ENCODE peak calls at places on chromosome 17, in eight cellular contexts. G, Q, S, N, A, C, P and F are unnamed samples.

GRCh38 chr17:60231691-60232090 is 81.9 kb downstream of the CA4 start:
- DNase-seq in G (no peak), Q (no peak), S (no peak), N (peak; percentile 68), A (peak; percentile 58), C (peak; percentile 28), P (no peak), F (no peak)

GRCh38 chr17:79214459-79214858 is 139.8 kb downstream of the ENGASE start:
- DNase-seq in G (no peak), Q (no peak), S (no peak), N (no peak), A (no peak), C (no peak), P (no peak), F (no peak)

GRCh38 chr17:4903051-4903818 is at the start of gene CHRNE:
- DNase-seq in G (peak; percentile 81), Q (peak; percentile 96), S (peak; percentile 93), N (peak; percentile 87), A (peak; percentile 79), C (peak; percentile 52), P (peak; percentile 69), F (no peak)

GRCh38 chr17:22511431-22511830 is 819.1 kb downstream of the KCNJ18 start:
- DNase-seq in G (no peak), Q (no peak), S (no peak), N (no peak), A (no peak), C (no peak), P (no peak), F (no peak)

GRCh38 chr17:79851461-79851817 is 12.2 kb upstream of the CBX4 start:
- DNase-seq in G (peak; percentile 71), Q (no peak), S (no peak), N (no peak), A (no peak), C (no peak), P (no peak), F (no peak)

GRCh38 chr17:76682306-76682705 is 28.5 kb downstream of the MXRA7 start:
- DNase-seq in G (no peak), Q (no peak), S (no peak), N (no peak), A (no peak), C (peak; percentile 88), P (no peak), F (no peak)

GRCh38 chr17:52383493-52384100 is 225.1 kb upstream of the CA10 start:
- DNase-seq in G (no peak), Q (peak; percentile 91), S (peak; percentile 84), N (peak; percentile 87), A (peak; percentile 0), C (no peak), P (no peak), F (no peak)

GRCh38 chr17:68491381-68491849 is 20.8 kb upstream of the PRKAR1A start:
- DNase-seq in G (peak; percentile 71), Q (no peak), S (peak; percentile 68), N (no peak), A (no peak), C (no peak), P (no peak), F (peak; percentile 71)

GRCh38 chr17:16872836-16873653 is 98.9 kb downstream of the TNFRSF13B start:
- DNase-seq in G (no peak), Q (peak; percentile 79), S (peak; percentile 37), N (peak; percentile 71), A (no peak), C (no peak), P (no peak), F (no peak)

GRCh38 chr17:49991409-49991808 is 3.6 kb downstream of the DLX3 start:
- DNase-seq in G (no peak), Q (no peak), S (no peak), N (no peak), A (no peak), C (no peak), P (no peak), F (no peak)

GRCh38 chr17:29237476-29238132 is 9.1 kb upstream of the CRYBA1 start:
- DNase-seq in G (no peak), Q (no peak), S (no peak), N (no peak), A (peak; percentile 80), C (peak; percentile 71), P (no peak), F (no peak)

GRCh38 chr17:15341385-15341849 is at the start of gene TEKT3:
- DNase-seq in G (peak; percentile 85), Q (peak; percentile 97), S (peak; percentile 91), N (peak; percentile 96), A (peak; percentile 55), C (peak; percentile 55), P (no peak), F (peak; percentile 87)

GRCh38 chr17:27550291-27550930 is 80.6 kb upstream of the LGALS9 start:
- DNase-seq in G (no peak), Q (no peak), S (no peak), N (no peak), A (no peak), C (no peak), P (no peak), F (no peak)

GRCh38 chr17:57486416-57486815 is 230.1 kb downstream of the MSI2 start:
- DNase-seq in G (no peak), Q (no peak), S (no peak), N (no peak), A (no peak), C (no peak), P (no peak), F (no peak)

GRCh38 chr17:63483655-63484575 is 7.1 kb downstream of the ACE start:
- DNase-seq in G (no peak), Q (no peak), S (no peak), N (no peak), A (no peak), C (no peak), P (no peak), F (no peak)

GRCh38 chr17:17790673-17791464 is 45.9 kb downstream of the SREBF1 start:
- DNase-seq in G (no peak), Q (no peak), S (no peak), N (no peak), A (no peak), C (no peak), P (no peak), F (no peak)

GRCh38 chr17:65463242-65463641 is 98.2 kb downstream of the AXIN2 start:
- DNase-seq in G (peak; percentile 77), Q (no peak), S (peak; percentile 84), N (no peak), A (peak; percentile 7), C (peak; percentile 34), P (no peak), F (peak; percentile 81)

GRCh38 chr17:27610304-27610676 is 20.7 kb upstream of the LGALS9 start:
- DNase-seq in G (no peak), Q (no peak), S (no peak), N (no peak), A (no peak), C (no peak), P (no peak), F (no peak)

GRCh38 chr17:29615048-29615385 is 7.7 kb downstream of the CORO6 start:
- DNase-seq in G (peak; percentile 64), Q (peak; percentile 32), S (no peak), N (peak; percentile 37), A (no peak), C (no peak), P (peak; percentile 60), F (no peak)

GRCh38 chr17:41870627-41871026 is 5.4 kb upstream of the KLHL11 start:
- DNase-seq in G (no peak), Q (no peak), S (no peak), N (no peak), A (no peak), C (no peak), P (no peak), F (no peak)

GRCh38 chr17:29179232-29180036 is 764 bp downstream of the MYO18A start:
- DNase-seq in G (peak; percentile 78), Q (peak; percentile 94), S (peak; percentile 56), N (peak; percentile 89), A (no peak), C (no peak), P (no peak), F (no peak)

GRCh38 chr17:9291912-9292562 is 270.7 kb downstream of the NTN1 start:
- DNase-seq in G (no peak), Q (peak; percentile 60), S (peak; percentile 34), N (peak; percentile 44), A (peak; percentile 25), C (no peak), P (peak; percentile 16), F (peak; percentile 82)

GRCh38 chr17:36943250-36944220 is 5.2 kb upstream of the AATF start:
- DNase-seq in G (no peak), Q (peak; percentile 76), S (no peak), N (peak; percentile 66), A (no peak), C (no peak), P (no peak), F (no peak)
- H3K27me3 ChIP-seq in G (peaks cover 94% of the 10 kb centered on the region), Q (peaks cover 100% of the 10 kb centered on the region), S (peaks cover 9% of the 10 kb centered on the region), N (peaks cover 100% of the 10 kb centered on the region), A (peaks cover 89% of the 10 kb centered on the region), C (peaks cover 95% of the 10 kb centered on the region), P (peaks cover 87% of the 10 kb centered on the region), F (peaks cover 91% of the 10 kb centered on the region)

DNA sequence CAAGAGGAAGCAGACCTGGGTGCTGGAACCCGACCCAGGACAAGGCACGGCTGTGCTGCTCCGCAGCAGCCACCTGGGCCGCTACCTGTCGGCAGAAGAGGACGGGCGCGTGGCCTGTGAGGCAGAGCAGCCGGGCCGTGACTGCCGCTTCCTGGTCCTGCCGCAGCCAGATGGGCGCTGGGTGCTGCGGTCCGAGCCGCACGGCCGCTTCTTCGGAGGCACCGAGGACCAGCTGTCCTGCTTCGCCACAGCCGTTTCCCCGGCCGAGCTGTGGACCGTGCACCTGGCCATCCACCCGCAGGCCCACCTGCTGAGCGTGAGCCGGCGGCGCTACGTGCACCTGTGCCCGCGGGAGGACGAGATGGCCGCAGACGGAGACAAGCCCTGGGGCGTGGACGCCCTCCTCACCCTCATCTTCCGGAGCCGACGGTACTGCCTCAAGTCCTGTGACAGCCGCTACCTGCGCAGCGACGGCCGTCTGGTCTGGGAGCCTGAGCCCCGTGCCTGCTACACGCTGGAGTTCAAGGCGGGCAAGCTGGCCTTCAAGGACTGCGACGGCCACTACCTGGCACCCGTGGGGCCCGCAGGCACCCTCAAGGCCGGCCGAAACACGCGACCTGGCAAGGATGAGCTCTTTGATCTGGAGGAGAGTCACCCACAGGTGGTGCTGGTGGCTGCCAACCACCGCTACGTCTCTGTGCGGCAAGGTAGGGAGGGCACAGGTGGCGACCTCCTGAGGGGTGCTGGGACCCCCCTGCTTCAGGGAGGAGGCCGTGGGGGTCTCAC is 667 bp downstream of the FSCN2 start:
- DNase-seq in G (no peak), Q (no peak), S (no peak), N (no peak), A (no peak), C (no peak), P (no peak), F (no peak)
- H3K27me3 ChIP-seq in G (peaks cover 5% of the 10 kb centered on the region), Q (peaks cover 9% of the 10 kb centered on the region), S (no peaks in the 10 kb centered on the region), N (peaks cover 11% of the 10 kb centered on the region), A (peaks cover 9% of the 10 kb centered on the region), C (peaks cover 7% of the 10 kb centered on the region), P (peaks cover 27% of the 10 kb centered on the region), F (no peaks in the 10 kb centered on the region)

DNA sequence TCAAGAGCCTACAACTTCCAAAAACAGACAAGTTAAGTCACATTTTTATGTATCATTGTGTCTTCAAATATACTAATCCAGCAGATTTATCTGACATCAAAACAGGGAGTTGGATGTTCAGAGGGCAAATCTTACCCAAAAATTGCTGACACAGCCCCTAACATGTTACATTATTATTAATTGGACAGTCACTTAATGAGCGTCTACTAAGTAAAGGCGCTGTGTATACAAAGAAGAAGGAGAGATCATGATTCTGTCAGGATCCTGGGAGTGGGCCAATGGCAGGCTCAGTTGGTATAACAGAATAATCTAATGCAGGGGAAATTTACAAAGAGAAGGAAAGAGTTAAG is 18.4 kb upstream of the CD300E start:
- DNase-seq in G (no peak), Q (no peak), S (no peak), N (no peak), A (no peak), C (no peak), P (no peak), F (no peak)
- H3K27me3 ChIP-seq in G (no peaks in the 10 kb centered on the region), Q (no peaks in the 10 kb centered on the region), S (no peaks in the 10 kb centered on the region), N (peaks cover 6% of the 10 kb centered on the region), A (no peaks in the 10 kb centered on the region), C (peaks cover 3% of the 10 kb centered on the region), P (peaks cover 19% of the 10 kb centered on the region), F (peaks cover 15% of the 10 kb centered on the region)

GRCh38 chr17:45643591-45643990 is 140.5 kb upstream of the CRHR1 start:
- DNase-seq in G (no peak), Q (no peak), S (no peak), N (no peak), A (no peak), C (no peak), P (no peak), F (no peak)
- H3K27me3 ChIP-seq in G (peaks cover 4% of the 10 kb centered on the region), Q (no peaks in the 10 kb centered on the region), S (no peaks in the 10 kb centered on the region), N (no peaks in the 10 kb centered on the region), A (peaks cover 17% of the 10 kb centered on the region), C (peaks cover 6% of the 10 kb centered on the region), P (no peaks in the 10 kb centered on the region), F (no peaks in the 10 kb centered on the region)